ENCODE peak calls at places on chromosomes 3 and 15, in nine cellular contexts. One of them, this sample, is unnamed.

GRCh38 chr3:49665822-49666519 is 8.2 kb upstream of the APEH start:
- DNase-seq in NCI-H748 treated with DMSO at 0.1 percent for 48 hours: no peak
- DNase-seq in T-helper 2 cell: no peak
- DNase-seq in stimulated activated naive CD8-positive, alpha-beta T cell treated with anti-CD3 and anti-CD28 coated beads, Interleukin-15, Interleukin-2, amounts not matched to agents 100 U/mL and 50 U/mL, for 24 hours: no peak
- DNase-seq in AG20443: no peak
- DNase-seq in activated naive CD4-positive, alpha-beta T cell treated with anti-CD3 and anti-CD28 coated beads, Interleukin-2, amount 50 U/mL, for 16 hours: no peak
- DNase-seq in NCI-H446 treated with DMSO at 0.1 percent for 48 hours: no peak
- DNase-seq in activated T-helper 1 cell treated with Interleukin-2 at 50 U/mL for 16 hours: no peak
- DNase-seq in stimulated activated CD8-positive, alpha-beta memory T cell treated with anti-CD3 and anti-CD28 coated beads, Interleukin-2, amount 100 ng/mL, for 48 hours: no peak
- DNase-seq in this sample: no peak

GRCh38 chr3:133573629-133574194 is at the start of gene CDV3:
- DNase-seq in NCI-H446 treated with DMSO at 0.1 percent for 48 hours: no peak
- DNase-seq in activated T-helper 1 cell treated with Interleukin-2 at 50 U/mL for 16 hours: peak
- DNase-seq in activated naive CD4-positive, alpha-beta T cell treated with anti-CD3 and anti-CD28 coated beads, Interleukin-2, amount 50 U/mL, for 16 hours: no peak
- DNase-seq in stimulated activated CD8-positive, alpha-beta memory T cell treated with anti-CD3 and anti-CD28 coated beads, Interleukin-2, amount 100 ng/mL, for 48 hours: no peak
- DNase-seq in NCI-H748 treated with DMSO at 0.1 percent for 48 hours: no peak
- DNase-seq in T-helper 2 cell: no peak
- DNase-seq in AG20443: no peak
- DNase-seq in stimulated activated naive CD8-positive, alpha-beta T cell treated with anti-CD3 and anti-CD28 coated beads, Interleukin-15, Interleukin-2, amounts not matched to agents 100 U/mL and 50 U/mL, for 24 hours: no peak
- DNase-seq in this sample: no peak

GRCh38 chr3:18098960-18099587 is 326.1 kb downstream of the SATB1 start:
- DNase-seq in stimulated activated CD8-positive, alpha-beta memory T cell treated with anti-CD3 and anti-CD28 coated beads, Interleukin-2, amount 100 ng/mL, for 48 hours: peak
- DNase-seq in activated T-helper 1 cell treated with Interleukin-2 at 50 U/mL for 16 hours: no peak
- DNase-seq in stimulated activated naive CD8-positive, alpha-beta T cell treated with anti-CD3 and anti-CD28 coated beads, Interleukin-15, Interleukin-2, amounts not matched to agents 100 U/mL and 50 U/mL, for 24 hours: peak
- DNase-seq in activated naive CD4-positive, alpha-beta T cell treated with anti-CD3 and anti-CD28 coated beads, Interleukin-2, amount 50 U/mL, for 16 hours: peak
- DNase-seq in AG20443: peak
- DNase-seq in T-helper 2 cell: no peak
- DNase-seq in NCI-H446 treated with DMSO at 0.1 percent for 48 hours: peak
- DNase-seq in NCI-H748 treated with DMSO at 0.1 percent for 48 hours: peak
- DNase-seq in this sample: no peak

GRCh38 chr3:100155105-100155504 is 40.8 kb upstream of the FILIP1L start:
- DNase-seq in stimulated activated CD8-positive, alpha-beta memory T cell treated with anti-CD3 and anti-CD28 coated beads, Interleukin-2, amount 100 ng/mL, for 48 hours: no peak
- DNase-seq in activated T-helper 1 cell treated with Interleukin-2 at 50 U/mL for 16 hours: no peak
- DNase-seq in T-helper 2 cell: no peak
- DNase-seq in stimulated activated naive CD8-positive, alpha-beta T cell treated with anti-CD3 and anti-CD28 coated beads, Interleukin-15, Interleukin-2, amounts not matched to agents 100 U/mL and 50 U/mL, for 24 hours: no peak
- DNase-seq in NCI-H748 treated with DMSO at 0.1 percent for 48 hours: no peak
- DNase-seq in AG20443: no peak
- DNase-seq in activated naive CD4-positive, alpha-beta T cell treated with anti-CD3 and anti-CD28 coated beads, Interleukin-2, amount 50 U/mL, for 16 hours: no peak
- DNase-seq in NCI-H446 treated with DMSO at 0.1 percent for 48 hours: no peak
- DNase-seq in this sample: no peak

GRCh38 chr15:80580107-80580506 is 115.0 kb upstream of the ABHD17C start:
- DNase-seq in NCI-H446 treated with DMSO at 0.1 percent for 48 hours: no peak
- DNase-seq in NCI-H748 treated with DMSO at 0.1 percent for 48 hours: no peak
- DNase-seq in activated T-helper 1 cell treated with Interleukin-2 at 50 U/mL for 16 hours: no peak
- DNase-seq in stimulated activated CD8-positive, alpha-beta memory T cell treated with anti-CD3 and anti-CD28 coated beads, Interleukin-2, amount 100 ng/mL, for 48 hours: no peak
- DNase-seq in activated naive CD4-positive, alpha-beta T cell treated with anti-CD3 and anti-CD28 coated beads, Interleukin-2, amount 50 U/mL, for 16 hours: no peak
- DNase-seq in stimulated activated naive CD8-positive, alpha-beta T cell treated with anti-CD3 and anti-CD28 coated beads, Interleukin-15, Interleukin-2, amounts not matched to agents 100 U/mL and 50 U/mL, for 24 hours: no peak
- DNase-seq in T-helper 2 cell: no peak
- DNase-seq in AG20443: peak
- DNase-seq in this sample: no peak

GRCh38 chr15:77569647-77570186 is 63.0 kb downstream of the LINGO1 start:
- DNase-seq in AG20443: no peak
- DNase-seq in NCI-H748 treated with DMSO at 0.1 percent for 48 hours: no peak
- DNase-seq in T-helper 2 cell: no peak
- DNase-seq in NCI-H446 treated with DMSO at 0.1 percent for 48 hours: no peak
- DNase-seq in activated naive CD4-positive, alpha-beta T cell treated with anti-CD3 and anti-CD28 coated beads, Interleukin-2, amount 50 U/mL, for 16 hours: no peak
- DNase-seq in stimulated activated naive CD8-positive, alpha-beta T cell treated with anti-CD3 and anti-CD28 coated beads, Interleukin-15, Interleukin-2, amounts not matched to agents 100 U/mL and 50 U/mL, for 24 hours: no peak
- DNase-seq in stimulated activated CD8-positive, alpha-beta memory T cell treated with anti-CD3 and anti-CD28 coated beads, Interleukin-2, amount 100 ng/mL, for 48 hours: no peak
- DNase-seq in activated T-helper 1 cell treated with Interleukin-2 at 50 U/mL for 16 hours: no peak
- DNase-seq in this sample: peak

GRCh38 chr3:72152551-72153476 is 367.9 kb upstream of the PROK2 start:
- DNase-seq in NCI-H446 treated with DMSO at 0.1 percent for 48 hours: peak
- DNase-seq in stimulated activated naive CD8-positive, alpha-beta T cell treated with anti-CD3 and anti-CD28 coated beads, Interleukin-15, Interleukin-2, amounts not matched to agents 100 U/mL and 50 U/mL, for 24 hours: no peak
- DNase-seq in T-helper 2 cell: no peak
- DNase-seq in NCI-H748 treated with DMSO at 0.1 percent for 48 hours: peak
- DNase-seq in AG20443: peak
- DNase-seq in activated naive CD4-positive, alpha-beta T cell treated with anti-CD3 and anti-CD28 coated beads, Interleukin-2, amount 50 U/mL, for 16 hours: no peak
- DNase-seq in stimulated activated CD8-positive, alpha-beta memory T cell treated with anti-CD3 and anti-CD28 coated beads, Interleukin-2, amount 100 ng/mL, for 48 hours: no peak
- DNase-seq in activated T-helper 1 cell treated with Interleukin-2 at 50 U/mL for 16 hours: no peak
- DNase-seq in this sample: peak

GRCh38 chr3:126607214-126607908 is 47.6 kb downstream of the TXNRD3 start:
- DNase-seq in stimulated activated naive CD8-positive, alpha-beta T cell treated with anti-CD3 and anti-CD28 coated beads, Interleukin-15, Interleukin-2, amounts not matched to agents 100 U/mL and 50 U/mL, for 24 hours: peak
- DNase-seq in activated naive CD4-positive, alpha-beta T cell treated with anti-CD3 and anti-CD28 coated beads, Interleukin-2, amount 50 U/mL, for 16 hours: no peak
- DNase-seq in T-helper 2 cell: no peak
- DNase-seq in activated T-helper 1 cell treated with Interleukin-2 at 50 U/mL for 16 hours: no peak
- DNase-seq in AG20443: peak
- DNase-seq in NCI-H446 treated with DMSO at 0.1 percent for 48 hours: no peak
- DNase-seq in NCI-H748 treated with DMSO at 0.1 percent for 48 hours: no peak
- DNase-seq in stimulated activated CD8-positive, alpha-beta memory T cell treated with anti-CD3 and anti-CD28 coated beads, Interleukin-2, amount 100 ng/mL, for 48 hours: no peak
- DNase-seq in this sample: no peak

GRCh38 chr3:177079684-177080083 is 117.6 kb downstream of the TBL1XR1 start:
- DNase-seq in T-helper 2 cell: no peak
- DNase-seq in activated naive CD4-positive, alpha-beta T cell treated with anti-CD3 and anti-CD28 coated beads, Interleukin-2, amount 50 U/mL, for 16 hours: no peak
- DNase-seq in NCI-H748 treated with DMSO at 0.1 percent for 48 hours: no peak
- DNase-seq in activated T-helper 1 cell treated with Interleukin-2 at 50 U/mL for 16 hours: no peak
- DNase-seq in NCI-H446 treated with DMSO at 0.1 percent for 48 hours: no peak
- DNase-seq in stimulated activated naive CD8-positive, alpha-beta T cell treated with anti-CD3 and anti-CD28 coated beads, Interleukin-15, Interleukin-2, amounts not matched to agents 100 U/mL and 50 U/mL, for 24 hours: no peak
- DNase-seq in stimulated activated CD8-positive, alpha-beta memory T cell treated with anti-CD3 and anti-CD28 coated beads, Interleukin-2, amount 100 ng/mL, for 48 hours: no peak
- DNase-seq in AG20443: no peak
- DNase-seq in this sample: no peak

GRCh38 chr15:69491051-69491505 is 38.5 kb downstream of the RPLP1 start:
- DNase-seq in NCI-H748 treated with DMSO at 0.1 percent for 48 hours: no peak
- DNase-seq in activated naive CD4-positive, alpha-beta T cell treated with anti-CD3 and anti-CD28 coated beads, Interleukin-2, amount 50 U/mL, for 16 hours: no peak
- DNase-seq in stimulated activated naive CD8-positive, alpha-beta T cell treated with anti-CD3 and anti-CD28 coated beads, Interleukin-15, Interleukin-2, amounts not matched to agents 100 U/mL and 50 U/mL, for 24 hours: no peak
- DNase-seq in activated T-helper 1 cell treated with Interleukin-2 at 50 U/mL for 16 hours: no peak
- DNase-seq in NCI-H446 treated with DMSO at 0.1 percent for 48 hours: no peak
- DNase-seq in stimulated activated CD8-positive, alpha-beta memory T cell treated with anti-CD3 and anti-CD28 coated beads, Interleukin-2, amount 100 ng/mL, for 48 hours: no peak
- DNase-seq in T-helper 2 cell: no peak
- DNase-seq in AG20443: peak
- DNase-seq in this sample: no peak

GRCh38 chr3:35944915-35945710 is 305.8 kb downstream of the ARPP21 start:
- DNase-seq in AG20443: peak
- DNase-seq in NCI-H446 treated with DMSO at 0.1 percent for 48 hours: no peak
- DNase-seq in T-helper 2 cell: no peak
- DNase-seq in stimulated activated naive CD8-positive, alpha-beta T cell treated with anti-CD3 and anti-CD28 coated beads, Interleukin-15, Interleukin-2, amounts not matched to agents 100 U/mL and 50 U/mL, for 24 hours: no peak
- DNase-seq in activated naive CD4-positive, alpha-beta T cell treated with anti-CD3 and anti-CD28 coated beads, Interleukin-2, amount 50 U/mL, for 16 hours: no peak
- DNase-seq in activated T-helper 1 cell treated with Interleukin-2 at 50 U/mL for 16 hours: no peak
- DNase-seq in stimulated activated CD8-positive, alpha-beta memory T cell treated with anti-CD3 and anti-CD28 coated beads, Interleukin-2, amount 100 ng/mL, for 48 hours: no peak
- DNase-seq in NCI-H748 treated with DMSO at 0.1 percent for 48 hours: no peak
- DNase-seq in this sample: no peak

GRCh38 chr3:187744169-187745151 is 808 bp downstream of the BCL6 start:
- DNase-seq in T-helper 2 cell: no peak
- DNase-seq in AG20443: peak
- DNase-seq in activated naive CD4-positive, alpha-beta T cell treated with anti-CD3 and anti-CD28 coated beads, Interleukin-2, amount 50 U/mL, for 16 hours: peak
- DNase-seq in activated T-helper 1 cell treated with Interleukin-2 at 50 U/mL for 16 hours: no peak
- DNase-seq in stimulated activated naive CD8-positive, alpha-beta T cell treated with anti-CD3 and anti-CD28 coated beads, Interleukin-15, Interleukin-2, amounts not matched to agents 100 U/mL and 50 U/mL, for 24 hours: peak
- DNase-seq in stimulated activated CD8-positive, alpha-beta memory T cell treated with anti-CD3 and anti-CD28 coated beads, Interleukin-2, amount 100 ng/mL, for 48 hours: no peak
- DNase-seq in NCI-H446 treated with DMSO at 0.1 percent for 48 hours: no peak
- DNase-seq in NCI-H748 treated with DMSO at 0.1 percent for 48 hours: peak
- DNase-seq in this sample: peak

GRCh38 chr3:16200411-16200810 is 25.9 kb downstream of the GALNT15 start:
- DNase-seq in AG20443: peak
- DNase-seq in NCI-H446 treated with DMSO at 0.1 percent for 48 hours: no peak
- DNase-seq in NCI-H748 treated with DMSO at 0.1 percent for 48 hours: no peak
- DNase-seq in T-helper 2 cell: no peak
- DNase-seq in activated T-helper 1 cell treated with Interleukin-2 at 50 U/mL for 16 hours: no peak
- DNase-seq in stimulated activated naive CD8-positive, alpha-beta T cell treated with anti-CD3 and anti-CD28 coated beads, Interleukin-15, Interleukin-2, amounts not matched to agents 100 U/mL and 50 U/mL, for 24 hours: no peak
- DNase-seq in activated naive CD4-positive, alpha-beta T cell treated with anti-CD3 and anti-CD28 coated beads, Interleukin-2, amount 50 U/mL, for 16 hours: no peak
- DNase-seq in stimulated activated CD8-positive, alpha-beta memory T cell treated with anti-CD3 and anti-CD28 coated beads, Interleukin-2, amount 100 ng/mL, for 48 hours: no peak
- DNase-seq in this sample: no peak

GRCh38 chr3:138220788-138221187 is 33.7 kb downstream of the ARMC8 start:
- DNase-seq in stimulated activated naive CD8-positive, alpha-beta T cell treated with anti-CD3 and anti-CD28 coated beads, Interleukin-15, Interleukin-2, amounts not matched to agents 100 U/mL and 50 U/mL, for 24 hours: no peak
- DNase-seq in activated T-helper 1 cell treated with Interleukin-2 at 50 U/mL for 16 hours: no peak
- DNase-seq in NCI-H748 treated with DMSO at 0.1 percent for 48 hours: no peak
- DNase-seq in activated naive CD4-positive, alpha-beta T cell treated with anti-CD3 and anti-CD28 coated beads, Interleukin-2, amount 50 U/mL, for 16 hours: no peak
- DNase-seq in NCI-H446 treated with DMSO at 0.1 percent for 48 hours: no peak
- DNase-seq in T-helper 2 cell: no peak
- DNase-seq in stimulated activated CD8-positive, alpha-beta memory T cell treated with anti-CD3 and anti-CD28 coated beads, Interleukin-2, amount 100 ng/mL, for 48 hours: no peak
- DNase-seq in AG20443: no peak
- DNase-seq in this sample: no peak

GRCh38 chr3:45765286-45765851 is 31.0 kb downstream of the SLC6A20 start:
- DNase-seq in T-helper 2 cell: no peak
- DNase-seq in stimulated activated naive CD8-positive, alpha-beta T cell treated with anti-CD3 and anti-CD28 coated beads, Interleukin-15, Interleukin-2, amounts not matched to agents 100 U/mL and 50 U/mL, for 24 hours: no peak
- DNase-seq in NCI-H446 treated with DMSO at 0.1 percent for 48 hours: no peak
- DNase-seq in AG20443: peak
- DNase-seq in stimulated activated CD8-positive, alpha-beta memory T cell treated with anti-CD3 and anti-CD28 coated beads, Interleukin-2, amount 100 ng/mL, for 48 hours: no peak
- DNase-seq in activated naive CD4-positive, alpha-beta T cell treated with anti-CD3 and anti-CD28 coated beads, Interleukin-2, amount 50 U/mL, for 16 hours: no peak
- DNase-seq in activated T-helper 1 cell treated with Interleukin-2 at 50 U/mL for 16 hours: no peak
- DNase-seq in NCI-H748 treated with DMSO at 0.1 percent for 48 hours: no peak
- DNase-seq in this sample: no peak

GRCh38 chr3:48682786-48683185 is 2.9 kb downstream of the NCKIPSD start:
- DNase-seq in NCI-H446 treated with DMSO at 0.1 percent for 48 hours: no peak
- DNase-seq in stimulated activated CD8-positive, alpha-beta memory T cell treated with anti-CD3 and anti-CD28 coated beads, Interleukin-2, amount 100 ng/mL, for 48 hours: no peak
- DNase-seq in AG20443: no peak
- DNase-seq in T-helper 2 cell: no peak
- DNase-seq in activated T-helper 1 cell treated with Interleukin-2 at 50 U/mL for 16 hours: no peak
- DNase-seq in NCI-H748 treated with DMSO at 0.1 percent for 48 hours: no peak
- DNase-seq in activated naive CD4-positive, alpha-beta T cell treated with anti-CD3 and anti-CD28 coated beads, Interleukin-2, amount 50 U/mL, for 16 hours: no peak
- DNase-seq in stimulated activated naive CD8-positive, alpha-beta T cell treated with anti-CD3 and anti-CD28 coated beads, Interleukin-15, Interleukin-2, amounts not matched to agents 100 U/mL and 50 U/mL, for 24 hours: no peak
- DNase-seq in this sample: no peak

GRCh38 chr3:48694610-48695051 is 8.9 kb upstream of the NCKIPSD start:
- DNase-seq in stimulated activated naive CD8-positive, alpha-beta T cell treated with anti-CD3 and anti-CD28 coated beads, Interleukin-15, Interleukin-2, amounts not matched to agents 100 U/mL and 50 U/mL, for 24 hours: no peak
- DNase-seq in stimulated activated CD8-positive, alpha-beta memory T cell treated with anti-CD3 and anti-CD28 coated beads, Interleukin-2, amount 100 ng/mL, for 48 hours: no peak
- DNase-seq in activated naive CD4-positive, alpha-beta T cell treated with anti-CD3 and anti-CD28 coated beads, Interleukin-2, amount 50 U/mL, for 16 hours: no peak
- DNase-seq in NCI-H748 treated with DMSO at 0.1 percent for 48 hours: no peak
- DNase-seq in T-helper 2 cell: no peak
- DNase-seq in AG20443: peak
- DNase-seq in NCI-H446 treated with DMSO at 0.1 percent for 48 hours: no peak
- DNase-seq in activated T-helper 1 cell treated with Interleukin-2 at 50 U/mL for 16 hours: no peak
- DNase-seq in this sample: no peak

GRCh38 chr3:23094890-23095462 is 108.2 kb upstream of the UBE2E2 start:
- DNase-seq in AG20443: peak
- DNase-seq in activated naive CD4-positive, alpha-beta T cell treated with anti-CD3 and anti-CD28 coated beads, Interleukin-2, amount 50 U/mL, for 16 hours: no peak
- DNase-seq in activated T-helper 1 cell treated with Interleukin-2 at 50 U/mL for 16 hours: no peak
- DNase-seq in NCI-H748 treated with DMSO at 0.1 percent for 48 hours: peak
- DNase-seq in T-helper 2 cell: no peak
- DNase-seq in stimulated activated CD8-positive, alpha-beta memory T cell treated with anti-CD3 and anti-CD28 coated beads, Interleukin-2, amount 100 ng/mL, for 48 hours: no peak
- DNase-seq in stimulated activated naive CD8-positive, alpha-beta T cell treated with anti-CD3 and anti-CD28 coated beads, Interleukin-15, Interleukin-2, amounts not matched to agents 100 U/mL and 50 U/mL, for 24 hours: no peak
- DNase-seq in NCI-H446 treated with DMSO at 0.1 percent for 48 hours: no peak
- DNase-seq in this sample: no peak

GRCh38 chr3:187016639-187017345 is 86.5 kb downstream of the ST6GAL1 start:
- DNase-seq in NCI-H748 treated with DMSO at 0.1 percent for 48 hours: no peak
- DNase-seq in activated T-helper 1 cell treated with Interleukin-2 at 50 U/mL for 16 hours: no peak
- DNase-seq in stimulated activated naive CD8-positive, alpha-beta T cell treated with anti-CD3 and anti-CD28 coated beads, Interleukin-15, Interleukin-2, amounts not matched to agents 100 U/mL and 50 U/mL, for 24 hours: no peak
- DNase-seq in stimulated activated CD8-positive, alpha-beta memory T cell treated with anti-CD3 and anti-CD28 coated beads, Interleukin-2, amount 100 ng/mL, for 48 hours: no peak
- DNase-seq in AG20443: no peak
- DNase-seq in NCI-H446 treated with DMSO at 0.1 percent for 48 hours: no peak
- DNase-seq in T-helper 2 cell: no peak
- DNase-seq in activated naive CD4-positive, alpha-beta T cell treated with anti-CD3 and anti-CD28 coated beads, Interleukin-2, amount 50 U/mL, for 16 hours: no peak
- DNase-seq in this sample: no peak

GRCh38 chr3:197959891-197960693 is at the start of gene LMLN:
- DNase-seq in NCI-H446 treated with DMSO at 0.1 percent for 48 hours: peak
- DNase-seq in activated T-helper 1 cell treated with Interleukin-2 at 50 U/mL for 16 hours: peak
- DNase-seq in T-helper 2 cell: peak
- DNase-seq in NCI-H748 treated with DMSO at 0.1 percent for 48 hours: peak
- DNase-seq in activated naive CD4-positive, alpha-beta T cell treated with anti-CD3 and anti-CD28 coated beads, Interleukin-2, amount 50 U/mL, for 16 hours: peak
- DNase-seq in stimulated activated CD8-positive, alpha-beta memory T cell treated with anti-CD3 and anti-CD28 coated beads, Interleukin-2, amount 100 ng/mL, for 48 hours: peak
- DNase-seq in stimulated activated naive CD8-positive, alpha-beta T cell treated with anti-CD3 and anti-CD28 coated beads, Interleukin-15, Interleukin-2, amounts not matched to agents 100 U/mL and 50 U/mL, for 24 hours: peak
- DNase-seq in AG20443: peak
- DNase-seq in this sample: peak

GRCh38 chr15:43105077-43105769 is 615 bp downstream of the UBR1 start:
- DNase-seq in NCI-H748 treated with DMSO at 0.1 percent for 48 hours: no peak
- DNase-seq in T-helper 2 cell: no peak
- DNase-seq in stimulated activated naive CD8-positive, alpha-beta T cell treated with anti-CD3 and anti-CD28 coated beads, Interleukin-15, Interleukin-2, amounts not matched to agents 100 U/mL and 50 U/mL, for 24 hours: peak
- DNase-seq in stimulated activated CD8-positive, alpha-beta memory T cell treated with anti-CD3 and anti-CD28 coated beads, Interleukin-2, amount 100 ng/mL, for 48 hours: no peak
- DNase-seq in activated naive CD4-positive, alpha-beta T cell treated with anti-CD3 and anti-CD28 coated beads, Interleukin-2, amount 50 U/mL, for 16 hours: no peak
- DNase-seq in activated T-helper 1 cell treated with Interleukin-2 at 50 U/mL for 16 hours: no peak
- DNase-seq in NCI-H446 treated with DMSO at 0.1 percent for 48 hours: no peak
- DNase-seq in AG20443: peak
- DNase-seq in this sample: no peak

This sample was measured in retina.